ENCODE peak calls at places on chromosomes 1 and 21, in eight cellular contexts. One of them, this sample, is unnamed.

GRCh38 chr1:16969651-16970050 is 10.8 kb downstream of the MFAP2 start:
- DNase-seq in HCT116: no peak
- DNase-seq in GM23248: no peak
- DNase-seq in Karpas-422: no peak
- DNase-seq in GM23338: no peak
- DNase-seq in SK-N-SH: no peak
- DNase-seq in OCI-LY7: no peak
- DNase-seq in H9: no peak
- DNase-seq in this sample: no peak

GRCh38 chr1:38728176-38728908 is 131.2 kb downstream of the RRAGC start:
- DNase-seq in HCT116: no peak
- DNase-seq in GM23248: peak; percentile 60
- DNase-seq in Karpas-422: no peak
- DNase-seq in GM23338: peak; percentile 20
- DNase-seq in SK-N-SH: no peak
- DNase-seq in OCI-LY7: no peak
- DNase-seq in H9: peak; percentile 38
- DNase-seq in this sample: no peak

GRCh38 chr1:193565971-193566577 is 379.7 kb upstream of the B3GALT2 start:
- DNase-seq in HCT116: no peak
- DNase-seq in GM23248: no peak
- DNase-seq in Karpas-422: no peak
- DNase-seq in GM23338: no peak
- DNase-seq in SK-N-SH: no peak
- DNase-seq in OCI-LY7: no peak
- DNase-seq in H9: no peak
- DNase-seq in this sample: no peak

GRCh38 chr1:161473363-161473762 is 31.9 kb upstream of the FCGR2A start:
- DNase-seq in HCT116: no peak
- DNase-seq in GM23248: peak; percentile 40
- DNase-seq in Karpas-422: peak; percentile 86
- DNase-seq in GM23338: peak; percentile 80
- DNase-seq in SK-N-SH: no peak
- DNase-seq in OCI-LY7: peak; percentile 41
- DNase-seq in H9: peak; percentile 59
- DNase-seq in this sample: no peak

GRCh38 chr1:19081218-19081893 is 124.9 kb upstream of the IFFO2 start:
- DNase-seq in HCT116: no peak
- DNase-seq in GM23248: peak; percentile 82
- DNase-seq in Karpas-422: no peak
- DNase-seq in GM23338: no peak
- DNase-seq in SK-N-SH: no peak
- DNase-seq in OCI-LY7: no peak
- DNase-seq in H9: no peak
- DNase-seq in this sample: no peak

GRCh38 chr1:76162254-76162653 is 87.7 kb downstream of the ST6GALNAC3 start:
- DNase-seq in HCT116: no peak
- DNase-seq in GM23248: no peak
- DNase-seq in Karpas-422: peak; percentile 81
- DNase-seq in GM23338: no peak
- DNase-seq in SK-N-SH: no peak
- DNase-seq in OCI-LY7: peak; percentile 26
- DNase-seq in H9: no peak
- DNase-seq in this sample: no peak

GRCh38 chr1:86868477-86868876 is 45.4 kb downstream of the SELENOF start:
- DNase-seq in HCT116: no peak
- DNase-seq in GM23248: peak; percentile 46
- DNase-seq in Karpas-422: no peak
- DNase-seq in GM23338: no peak
- DNase-seq in SK-N-SH: no peak
- DNase-seq in OCI-LY7: no peak
- DNase-seq in H9: no peak
- DNase-seq in this sample: no peak

GRCh38 chr1:16207318-16208269 is 4.9 kb downstream of the ARHGEF19 start:
- DNase-seq in HCT116: no peak
- DNase-seq in GM23248: peak; percentile 52
- DNase-seq in Karpas-422: no peak
- DNase-seq in GM23338: peak; percentile 63
- DNase-seq in SK-N-SH: no peak
- DNase-seq in OCI-LY7: no peak
- DNase-seq in H9: peak; percentile 57
- DNase-seq in this sample: no peak

GRCh38 chr1:156420209-156421061 is 51.4 kb downstream of the RHBG start:
- DNase-seq in HCT116: no peak
- DNase-seq in GM23248: peak; percentile 33
- DNase-seq in Karpas-422: no peak
- DNase-seq in GM23338: peak; percentile 70
- DNase-seq in SK-N-SH: peak; percentile 68
- DNase-seq in OCI-LY7: no peak
- DNase-seq in H9: peak; percentile 41
- DNase-seq in this sample: no peak

GRCh38 chr1:116382857-116383256 is 9.8 kb downstream of the ATP1A1 start:
- DNase-seq in HCT116: no peak
- DNase-seq in GM23248: no peak
- DNase-seq in Karpas-422: no peak
- DNase-seq in GM23338: no peak
- DNase-seq in SK-N-SH: no peak
- DNase-seq in OCI-LY7: no peak
- DNase-seq in H9: no peak
- DNase-seq in this sample: no peak

GRCh38 chr1:69196071-69196470 is 371.7 kb upstream of the LRRC7 start:
- DNase-seq in HCT116: no peak
- DNase-seq in GM23248: no peak
- DNase-seq in Karpas-422: no peak
- DNase-seq in GM23338: no peak
- DNase-seq in SK-N-SH: no peak
- DNase-seq in OCI-LY7: no peak
- DNase-seq in H9: no peak
- DNase-seq in this sample: no peak

GRCh38 chr21:36150192-36150711 is 6.4 kb upstream of the DOP1B start:
- DNase-seq in HCT116: no peak
- DNase-seq in GM23248: peak; percentile 62
- DNase-seq in Karpas-422: peak; percentile 87
- DNase-seq in GM23338: no peak
- DNase-seq in SK-N-SH: no peak
- DNase-seq in OCI-LY7: peak; percentile 89
- DNase-seq in H9: no peak
- DNase-seq in this sample: peak; percentile 45

GRCh38 chr1:182259229-182259872 is 132.2 kb downstream of the GLUL start:
- DNase-seq in HCT116: no peak
- DNase-seq in GM23248: peak; percentile 62
- DNase-seq in Karpas-422: no peak
- DNase-seq in GM23338: no peak
- DNase-seq in SK-N-SH: no peak
- DNase-seq in OCI-LY7: no peak
- DNase-seq in H9: no peak
- DNase-seq in this sample: peak; percentile 95

GRCh38 chr1:72412286-72412685 is 129.9 kb upstream of the NEGR1 start:
- DNase-seq in HCT116: no peak
- DNase-seq in GM23248: peak; percentile 77
- DNase-seq in Karpas-422: no peak
- DNase-seq in GM23338: no peak
- DNase-seq in SK-N-SH: no peak
- DNase-seq in OCI-LY7: no peak
- DNase-seq in H9: no peak
- DNase-seq in this sample: no peak

GRCh38 chr1:29697391-29697780 is 461.1 kb downstream of the PTPRU start:
- DNase-seq in HCT116: no peak
- DNase-seq in GM23248: no peak
- DNase-seq in Karpas-422: peak; percentile 34
- DNase-seq in GM23338: no peak
- DNase-seq in SK-N-SH: no peak
- DNase-seq in OCI-LY7: no peak
- DNase-seq in H9: no peak
- DNase-seq in this sample: no peak
- H3K27ac ChIP-seq in HCT116: no peak overlapping the region
- H3K27ac ChIP-seq in GM23248: no peak overlapping the region
- H3K27ac ChIP-seq in Karpas-422: no peak overlapping the region
- H3K27ac ChIP-seq in GM23338: no peak overlapping the region
- H3K27ac ChIP-seq in SK-N-SH: no peak overlapping the region
- H3K27ac ChIP-seq in OCI-LY7: no peak overlapping the region
- H3K27ac ChIP-seq in H9: no peak overlapping the region
- H3K27ac ChIP-seq in this sample: no peak overlapping the region

GRCh38 chr1:200378096-200378495 is 31.7 kb downstream of the ZNF281 start:
- DNase-seq in HCT116: no peak
- DNase-seq in GM23248: no peak
- DNase-seq in Karpas-422: no peak
- DNase-seq in GM23338: no peak
- DNase-seq in SK-N-SH: no peak
- DNase-seq in OCI-LY7: no peak
- DNase-seq in H9: no peak
- DNase-seq in this sample: no peak

GRCh38 chr1:200379940-200380588 is 29.8 kb downstream of the ZNF281 start:
- DNase-seq in HCT116: no peak
- DNase-seq in GM23248: no peak
- DNase-seq in Karpas-422: no peak
- DNase-seq in GM23338: no peak
- DNase-seq in SK-N-SH: no peak
- DNase-seq in OCI-LY7: no peak
- DNase-seq in H9: no peak
- DNase-seq in this sample: no peak

GRCh38 chr1:200379431-200379755 is 30.4 kb downstream of the ZNF281 start:
- DNase-seq in HCT116: no peak
- DNase-seq in GM23248: peak; percentile 91
- DNase-seq in Karpas-422: peak; percentile 66
- DNase-seq in GM23338: no peak
- DNase-seq in SK-N-SH: peak; percentile 7
- DNase-seq in OCI-LY7: no peak
- DNase-seq in H9: no peak
- DNase-seq in this sample: no peak

GRCh38 chr1:200381256-200381980 is 28.4 kb downstream of the ZNF281 start:
- DNase-seq in HCT116: no peak
- DNase-seq in GM23248: no peak
- DNase-seq in Karpas-422: peak; percentile 74
- DNase-seq in GM23338: no peak
- DNase-seq in SK-N-SH: no peak
- DNase-seq in OCI-LY7: no peak
- DNase-seq in H9: no peak
- DNase-seq in this sample: no peak

GRCh38 chr1:200380589-200381021 is 29.2 kb downstream of the ZNF281 start:
- DNase-seq in HCT116: no peak
- DNase-seq in GM23248: no peak
- DNase-seq in Karpas-422: peak; percentile 70
- DNase-seq in GM23338: no peak
- DNase-seq in SK-N-SH: no peak
- DNase-seq in OCI-LY7: peak; percentile 25
- DNase-seq in H9: no peak
- DNase-seq in this sample: no peak
- H2AFZ ChIP-seq in HCT116: no peak overlapping the region
- H2AFZ ChIP-seq in GM23248: no peak overlapping the region
- H2AFZ ChIP-seq in Karpas-422: peak overlapping the region; percentile 46
- H2AFZ ChIP-seq in GM23338: no peak overlapping the region
- H2AFZ ChIP-seq in SK-N-SH: no peak overlapping the region
- H2AFZ ChIP-seq in OCI-LY7: peak overlapping the region; percentile 73
- H2AFZ ChIP-seq in H9: no peak overlapping the region
- H2AFZ ChIP-seq in this sample: no peak overlapping the region

GRCh38 chr1:204564835-204565234 is 48.6 kb downstream of the MDM4 start:
- DNase-seq in HCT116: no peak
- DNase-seq in GM23248: no peak
- DNase-seq in Karpas-422: peak; percentile 72
- DNase-seq in GM23338: peak; percentile 64
- DNase-seq in SK-N-SH: no peak
- DNase-seq in OCI-LY7: peak; percentile 88
- DNase-seq in H9: no peak
- DNase-seq in this sample: no peak
- H3K27ac ChIP-seq in HCT116: no peak overlapping the region
- H3K27ac ChIP-seq in GM23248: no peak overlapping the region
- H3K27ac ChIP-seq in Karpas-422: peak overlapping the region; percentile 47
- H3K27ac ChIP-seq in GM23338: no peak overlapping the region
- H3K27ac ChIP-seq in SK-N-SH: no peak overlapping the region
- H3K27ac ChIP-seq in OCI-LY7: peak overlapping the region; percentile 77
- H3K27ac ChIP-seq in H9: no peak overlapping the region
- H3K27ac ChIP-seq in this sample: peak overlapping the region; percentile 22

DNA sequence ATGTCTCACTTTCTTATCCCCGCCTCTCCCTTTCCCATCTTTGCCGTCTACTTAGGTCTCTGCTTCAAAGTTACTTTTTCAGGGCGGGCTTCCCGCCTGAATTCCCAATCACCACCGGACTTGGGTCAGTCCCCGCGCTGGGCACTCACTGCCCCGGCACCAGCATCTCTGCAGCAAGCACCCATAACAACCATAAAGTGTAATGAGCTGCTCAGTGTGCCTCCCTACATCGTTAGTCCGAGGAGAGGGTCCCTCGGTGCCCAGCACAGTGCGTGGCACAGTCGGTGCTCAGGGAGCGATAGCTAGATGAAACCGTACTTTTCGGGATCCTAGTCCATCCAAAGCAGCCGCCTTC is 633 bp upstream of the CTPS1 start:
- DNase-seq in HCT116: no peak
- DNase-seq in GM23248: no peak
- DNase-seq in Karpas-422: no peak
- DNase-seq in GM23338: peak; percentile 59
- DNase-seq in SK-N-SH: no peak
- DNase-seq in OCI-LY7: no peak
- DNase-seq in H9: no peak
- DNase-seq in this sample: no peak
- H2AFZ ChIP-seq in HCT116: peak overlapping the region; percentile 37
- H2AFZ ChIP-seq in GM23248: peak overlapping the region; percentile 87
- H2AFZ ChIP-seq in Karpas-422: peak overlapping the region; percentile 93
- H2AFZ ChIP-seq in GM23338: peak overlapping the region; percentile 97
- H2AFZ ChIP-seq in SK-N-SH: peak overlapping the region; percentile 85
- H2AFZ ChIP-seq in OCI-LY7: peak overlapping the region; percentile 82
- H2AFZ ChIP-seq in H9: no peak overlapping the region
- H2AFZ ChIP-seq in this sample: peak overlapping the region; percentile 98

GRCh38 chr1:101365881-101366280 is 129.1 kb downstream of the S1PR1 start:
- DNase-seq in HCT116: no peak
- DNase-seq in GM23248: peak; percentile 7
- DNase-seq in Karpas-422: no peak
- DNase-seq in GM23338: no peak
- DNase-seq in SK-N-SH: no peak
- DNase-seq in OCI-LY7: no peak
- DNase-seq in H9: no peak
- DNase-seq in this sample: no peak
- H3K27ac ChIP-seq in HCT116: no peak overlapping the region
- H3K27ac ChIP-seq in GM23248: no peak overlapping the region
- H3K27ac ChIP-seq in Karpas-422: no peak overlapping the region
- H3K27ac ChIP-seq in GM23338: no peak overlapping the region
- H3K27ac ChIP-seq in SK-N-SH: no peak overlapping the region
- H3K27ac ChIP-seq in OCI-LY7: no peak overlapping the region
- H3K27ac ChIP-seq in H9: no peak overlapping the region
- H3K27ac ChIP-seq in this sample: no peak overlapping the region